ENCODE peak calls at places on chromosomes 1 and 21, in six cellular contexts. One of them, this sample, is unnamed.

GRCh38 chr1:160877221-160877620 is 7.8 kb downstream of the ITLN1 start:
- DNase-seq in non-pigmented ciliary epithelial cell: no peak
- DNase-seq in D341Med: no peak
- DNase-seq in NCI-H2081 treated with DMSO at 0.1 percent for 48 hours: no peak
- DNase-seq in heart right ventricle: no peak
- DNase-seq in astrocyte of the cerebellum: no peak
- DNase-seq in this sample: no peak

GRCh38 chr1:43801203-43801602 is 93.9 kb downstream of the ST3GAL3 start:
- DNase-seq in non-pigmented ciliary epithelial cell: no peak
- DNase-seq in D341Med: no peak
- DNase-seq in NCI-H2081 treated with DMSO at 0.1 percent for 48 hours: no peak
- DNase-seq in heart right ventricle: no peak
- DNase-seq in astrocyte of the cerebellum: no peak
- DNase-seq in this sample: no peak

GRCh38 chr1:184366992-184367391 is 19.8 kb upstream of the C1orf21 start:
- DNase-seq in non-pigmented ciliary epithelial cell: no peak
- DNase-seq in D341Med: no peak
- DNase-seq in NCI-H2081 treated with DMSO at 0.1 percent for 48 hours: no peak
- DNase-seq in heart right ventricle: no peak
- DNase-seq in astrocyte of the cerebellum: no peak
- DNase-seq in this sample: no peak

GRCh38 chr1:213300433-213300832 is 249.4 kb downstream of the RPS6KC1 start:
- DNase-seq in non-pigmented ciliary epithelial cell: no peak
- DNase-seq in D341Med: no peak
- DNase-seq in NCI-H2081 treated with DMSO at 0.1 percent for 48 hours: no peak
- DNase-seq in heart right ventricle: no peak
- DNase-seq in astrocyte of the cerebellum: no peak
- DNase-seq in this sample: no peak

GRCh38 chr1:234108921-234109320 is 204.4 kb downstream of the SLC35F3 start:
- DNase-seq in non-pigmented ciliary epithelial cell: peak
- DNase-seq in D341Med: no peak
- DNase-seq in NCI-H2081 treated with DMSO at 0.1 percent for 48 hours: no peak
- DNase-seq in heart right ventricle: no peak
- DNase-seq in astrocyte of the cerebellum: no peak
- DNase-seq in this sample: no peak

GRCh38 chr1:81800741-81801031 is at the start of gene ADGRL2:
- DNase-seq in non-pigmented ciliary epithelial cell: no peak
- DNase-seq in D341Med: peak
- DNase-seq in NCI-H2081 treated with DMSO at 0.1 percent for 48 hours: no peak
- DNase-seq in heart right ventricle: peak
- DNase-seq in astrocyte of the cerebellum: no peak
- DNase-seq in this sample: no peak

GRCh38 chr1:203127672-203128611 is at the start of gene ADORA1:
- DNase-seq in non-pigmented ciliary epithelial cell: no peak
- DNase-seq in D341Med: peak
- DNase-seq in NCI-H2081 treated with DMSO at 0.1 percent for 48 hours: no peak
- DNase-seq in heart right ventricle: peak
- DNase-seq in astrocyte of the cerebellum: peak
- DNase-seq in this sample: no peak

GRCh38 chr1:95118019-95118499 is 904 bp downstream of the TLCD4 start:
- DNase-seq in non-pigmented ciliary epithelial cell: no peak
- DNase-seq in D341Med: no peak
- DNase-seq in NCI-H2081 treated with DMSO at 0.1 percent for 48 hours: no peak
- DNase-seq in heart right ventricle: no peak
- DNase-seq in astrocyte of the cerebellum: no peak
- DNase-seq in this sample: no peak

GRCh38 chr1:227944066-227944930 is 3.4 kb downstream of the WNT9A start:
- DNase-seq in non-pigmented ciliary epithelial cell: no peak
- DNase-seq in D341Med: no peak
- DNase-seq in NCI-H2081 treated with DMSO at 0.1 percent for 48 hours: no peak
- DNase-seq in heart right ventricle: no peak
- DNase-seq in astrocyte of the cerebellum: no peak
- DNase-seq in this sample: no peak

GRCh38 chr1:183024352-183025337 is 1.4 kb downstream of the LAMC1 start:
- DNase-seq in non-pigmented ciliary epithelial cell: no peak
- DNase-seq in D341Med: no peak
- DNase-seq in NCI-H2081 treated with DMSO at 0.1 percent for 48 hours: no peak
- DNase-seq in heart right ventricle: no peak
- DNase-seq in astrocyte of the cerebellum: no peak
- DNase-seq in this sample: no peak

GRCh38 chr1:222074317-222074716 is 332.4 kb upstream of the DUSP10 start:
- DNase-seq in non-pigmented ciliary epithelial cell: no peak
- DNase-seq in D341Med: no peak
- DNase-seq in NCI-H2081 treated with DMSO at 0.1 percent for 48 hours: no peak
- DNase-seq in heart right ventricle: no peak
- DNase-seq in astrocyte of the cerebellum: no peak
- DNase-seq in this sample: no peak

GRCh38 chr1:98110674-98111073 is 189.8 kb upstream of the DPYD start:
- DNase-seq in non-pigmented ciliary epithelial cell: no peak
- DNase-seq in D341Med: no peak
- DNase-seq in NCI-H2081 treated with DMSO at 0.1 percent for 48 hours: no peak
- DNase-seq in heart right ventricle: no peak
- DNase-seq in astrocyte of the cerebellum: no peak
- DNase-seq in this sample: no peak

GRCh38 chr1:26020941-26021646 is 481 bp upstream of the EXTL1 start:
- DNase-seq in non-pigmented ciliary epithelial cell: no peak
- DNase-seq in D341Med: no peak
- DNase-seq in NCI-H2081 treated with DMSO at 0.1 percent for 48 hours: no peak
- DNase-seq in heart right ventricle: no peak
- DNase-seq in astrocyte of the cerebellum: no peak
- DNase-seq in this sample: no peak

GRCh38 chr1:244056602-244057001 is 5.5 kb downstream of the ZBTB18 start:
- DNase-seq in non-pigmented ciliary epithelial cell: no peak
- DNase-seq in D341Med: no peak
- DNase-seq in NCI-H2081 treated with DMSO at 0.1 percent for 48 hours: no peak
- DNase-seq in heart right ventricle: no peak
- DNase-seq in astrocyte of the cerebellum: no peak
- DNase-seq in this sample: no peak

GRCh38 chr1:46102769-46103476 is 29.5 kb downstream of the PIK3R3 start:
- DNase-seq in non-pigmented ciliary epithelial cell: no peak
- DNase-seq in D341Med: no peak
- DNase-seq in NCI-H2081 treated with DMSO at 0.1 percent for 48 hours: no peak
- DNase-seq in heart right ventricle: no peak
- DNase-seq in astrocyte of the cerebellum: no peak
- DNase-seq in this sample: no peak

GRCh38 chr1:12201343-12202189 is 28.3 kb upstream of the VPS13D start:
- DNase-seq in non-pigmented ciliary epithelial cell: no peak
- DNase-seq in D341Med: no peak
- DNase-seq in NCI-H2081 treated with DMSO at 0.1 percent for 48 hours: no peak
- DNase-seq in heart right ventricle: no peak
- DNase-seq in astrocyte of the cerebellum: no peak
- DNase-seq in this sample: no peak

GRCh38 chr21:41229527-41230248 is 61.7 kb downstream of the BACE2 start:
- DNase-seq in non-pigmented ciliary epithelial cell: no peak
- DNase-seq in D341Med: no peak
- DNase-seq in NCI-H2081 treated with DMSO at 0.1 percent for 48 hours: no peak
- DNase-seq in heart right ventricle: no peak
- DNase-seq in astrocyte of the cerebellum: no peak
- DNase-seq in this sample: no peak

GRCh38 chr1:38117444-38117887 is 70.9 kb upstream of the POU3F1 start:
- DNase-seq in non-pigmented ciliary epithelial cell: no peak
- DNase-seq in D341Med: no peak
- DNase-seq in NCI-H2081 treated with DMSO at 0.1 percent for 48 hours: no peak
- DNase-seq in heart right ventricle: no peak
- DNase-seq in astrocyte of the cerebellum: no peak
- DNase-seq in this sample: no peak

GRCh38 chr1:214067853-214068703 is 80.3 kb downstream of the PROX1 start:
- DNase-seq in non-pigmented ciliary epithelial cell: no peak
- DNase-seq in D341Med: no peak
- DNase-seq in NCI-H2081 treated with DMSO at 0.1 percent for 48 hours: no peak
- DNase-seq in heart right ventricle: no peak
- DNase-seq in astrocyte of the cerebellum: no peak
- DNase-seq in this sample: no peak

GRCh38 chr21:41124626-41125240 is 43.2 kb upstream of the BACE2 start:
- DNase-seq in non-pigmented ciliary epithelial cell: no peak
- DNase-seq in D341Med: no peak
- DNase-seq in NCI-H2081 treated with DMSO at 0.1 percent for 48 hours: no peak
- DNase-seq in heart right ventricle: no peak
- DNase-seq in astrocyte of the cerebellum: no peak
- DNase-seq in this sample: no peak

GRCh38 chr1:98749152-98749756 is 87.7 kb downstream of the SNX7 start:
- DNase-seq in non-pigmented ciliary epithelial cell: no peak
- DNase-seq in D341Med: no peak
- DNase-seq in NCI-H2081 treated with DMSO at 0.1 percent for 48 hours: no peak
- DNase-seq in heart right ventricle: no peak
- DNase-seq in astrocyte of the cerebellum: peak
- DNase-seq in this sample: no peak

GRCh38 chr1:148362930-148363810 is 119.9 kb downstream of the PPIAL4G start:
- DNase-seq in non-pigmented ciliary epithelial cell: no peak
- DNase-seq in D341Med: no peak
- DNase-seq in NCI-H2081 treated with DMSO at 0.1 percent for 48 hours: no peak
- DNase-seq in heart right ventricle: no peak
- DNase-seq in astrocyte of the cerebellum: no peak
- DNase-seq in this sample: no peak

GRCh38 chr1:156075775-156076204 is 6.5 kb downstream of the MEX3A start:
- DNase-seq in non-pigmented ciliary epithelial cell: no peak
- DNase-seq in D341Med: no peak
- DNase-seq in NCI-H2081 treated with DMSO at 0.1 percent for 48 hours: no peak
- DNase-seq in heart right ventricle: no peak
- DNase-seq in astrocyte of the cerebellum: no peak
- DNase-seq in this sample: no peak

GRCh38 chr1:247551716-247552115 is 2.8 kb downstream of the GCSAML start:
- DNase-seq in non-pigmented ciliary epithelial cell: no peak
- DNase-seq in D341Med: no peak
- DNase-seq in NCI-H2081 treated with DMSO at 0.1 percent for 48 hours: no peak
- DNase-seq in heart right ventricle: no peak
- DNase-seq in astrocyte of the cerebellum: no peak
- DNase-seq in this sample: no peak

GRCh38 chr1:41591891-41592290 is 107.4 kb upstream of the EDN2 start:
- DNase-seq in non-pigmented ciliary epithelial cell: no peak
- DNase-seq in D341Med: no peak
- DNase-seq in NCI-H2081 treated with DMSO at 0.1 percent for 48 hours: no peak
- DNase-seq in heart right ventricle: no peak
- DNase-seq in astrocyte of the cerebellum: no peak
- DNase-seq in this sample: no peak

GRCh38 chr1:162856260-162856659 is 4.7 kb downstream of the CCDC190 start:
- DNase-seq in non-pigmented ciliary epithelial cell: peak
- DNase-seq in D341Med: no peak
- DNase-seq in NCI-H2081 treated with DMSO at 0.1 percent for 48 hours: no peak
- DNase-seq in heart right ventricle: no peak
- DNase-seq in astrocyte of the cerebellum: peak
- DNase-seq in this sample: peak

GRCh38 chr1:18077657-18078215 is 29.9 kb upstream of the IGSF21 start:
- DNase-seq in non-pigmented ciliary epithelial cell: no peak
- DNase-seq in D341Med: no peak
- DNase-seq in NCI-H2081 treated with DMSO at 0.1 percent for 48 hours: no peak
- DNase-seq in heart right ventricle: no peak
- DNase-seq in astrocyte of the cerebellum: no peak
- DNase-seq in this sample: no peak

GRCh38 chr1:30879940-30880339 is 28.6 kb downstream of the SDC3 start:
- DNase-seq in non-pigmented ciliary epithelial cell: no peak
- DNase-seq in D341Med: no peak
- DNase-seq in NCI-H2081 treated with DMSO at 0.1 percent for 48 hours: no peak
- DNase-seq in heart right ventricle: no peak
- DNase-seq in astrocyte of the cerebellum: no peak
- DNase-seq in this sample: no peak

GRCh38 chr1:23210351-23210785 is 6.9 kb downstream of the HTR1D start:
- DNase-seq in non-pigmented ciliary epithelial cell: no peak
- DNase-seq in D341Med: no peak
- DNase-seq in NCI-H2081 treated with DMSO at 0.1 percent for 48 hours: no peak
- DNase-seq in heart right ventricle: no peak
- DNase-seq in astrocyte of the cerebellum: no peak
- DNase-seq in this sample: no peak

GRCh38 chr1:89762801-89763648 is 57.8 kb upstream of the LRRC8D start:
- DNase-seq in non-pigmented ciliary epithelial cell: peak
- DNase-seq in D341Med: peak
- DNase-seq in NCI-H2081 treated with DMSO at 0.1 percent for 48 hours: no peak
- DNase-seq in heart right ventricle: peak
- DNase-seq in astrocyte of the cerebellum: peak
- DNase-seq in this sample: peak

GRCh38 chr21:36566606-36567005 is 86.7 kb upstream of the CLDN14 start:
- DNase-seq in non-pigmented ciliary epithelial cell: no peak
- DNase-seq in D341Med: no peak
- DNase-seq in NCI-H2081 treated with DMSO at 0.1 percent for 48 hours: no peak
- DNase-seq in heart right ventricle: no peak
- DNase-seq in astrocyte of the cerebellum: no peak
- DNase-seq in this sample: no peak

GRCh38 chr1:231628207-231628876 is 1.8 kb downstream of the DISC1 start:
- DNase-seq in non-pigmented ciliary epithelial cell: no peak
- DNase-seq in D341Med: no peak
- DNase-seq in NCI-H2081 treated with DMSO at 0.1 percent for 48 hours: no peak
- DNase-seq in heart right ventricle: no peak
- DNase-seq in astrocyte of the cerebellum: no peak
- DNase-seq in this sample: no peak

GRCh38 chr1:209132736-209133467 is 450.6 kb upstream of the CAMK1G start:
- DNase-seq in non-pigmented ciliary epithelial cell: no peak
- DNase-seq in D341Med: no peak
- DNase-seq in NCI-H2081 treated with DMSO at 0.1 percent for 48 hours: no peak
- DNase-seq in heart right ventricle: no peak
- DNase-seq in astrocyte of the cerebellum: no peak
- DNase-seq in this sample: no peak

GRCh38 chr21:45595574-45596295 is 47.8 kb upstream of the PCBP3 start:
- DNase-seq in non-pigmented ciliary epithelial cell: no peak
- DNase-seq in D341Med: no peak
- DNase-seq in NCI-H2081 treated with DMSO at 0.1 percent for 48 hours: no peak
- DNase-seq in heart right ventricle: no peak
- DNase-seq in astrocyte of the cerebellum: no peak
- DNase-seq in this sample: no peak

GRCh38 chr1:224617410-224618361 is 1.6 kb downstream of the CNIH3 start:
- DNase-seq in non-pigmented ciliary epithelial cell: no peak
- DNase-seq in D341Med: peak
- DNase-seq in NCI-H2081 treated with DMSO at 0.1 percent for 48 hours: no peak
- DNase-seq in heart right ventricle: no peak
- DNase-seq in astrocyte of the cerebellum: no peak
- DNase-seq in this sample: no peak

GRCh38 chr1:8205771-8206170 is 112.1 kb upstream of the SLC45A1 start:
- DNase-seq in non-pigmented ciliary epithelial cell: no peak
- DNase-seq in D341Med: no peak
- DNase-seq in NCI-H2081 treated with DMSO at 0.1 percent for 48 hours: no peak
- DNase-seq in heart right ventricle: no peak
- DNase-seq in astrocyte of the cerebellum: no peak
- DNase-seq in this sample: no peak

GRCh38 chr1:13224480-13225060 is 1.4 kb downstream of the PRAMEF18 start:
- DNase-seq in non-pigmented ciliary epithelial cell: no peak
- DNase-seq in D341Med: no peak
- DNase-seq in NCI-H2081 treated with DMSO at 0.1 percent for 48 hours: no peak
- DNase-seq in heart right ventricle: no peak
- DNase-seq in astrocyte of the cerebellum: no peak
- DNase-seq in this sample: no peak

GRCh38 chr21:39834543-39834942 is 32.7 kb upstream of the PCP4 start:
- DNase-seq in non-pigmented ciliary epithelial cell: no peak
- DNase-seq in D341Med: no peak
- DNase-seq in NCI-H2081 treated with DMSO at 0.1 percent for 48 hours: no peak
- DNase-seq in heart right ventricle: no peak
- DNase-seq in astrocyte of the cerebellum: no peak
- DNase-seq in this sample: no peak

GRCh38 chr1:2459757-2460156 is 16.3 kb upstream of the PLCH2 start:
- DNase-seq in non-pigmented ciliary epithelial cell: no peak
- DNase-seq in D341Med: no peak
- DNase-seq in NCI-H2081 treated with DMSO at 0.1 percent for 48 hours: no peak
- DNase-seq in heart right ventricle: peak
- DNase-seq in astrocyte of the cerebellum: peak
- DNase-seq in this sample: peak

This sample was measured in AG04450.